ENCODE peak calls at places on chromosomes 4 and X, in ten cellular contexts. Y, M, L, N, C, G, V, X, T and K are unnamed samples.

GRCh38 chr4:125283702-125284279 is 31.0 kb upstream of the FAT4 start:
- DNase-seq in Y (peak; percentile 24), M (no peak), L (no peak), N (peak; percentile 53), C (no peak), G (no peak), V (no peak), X (no peak), T (peak; percentile 70), K (no peak)

GRCh38 chr4:35793766-35794165 is 450.5 kb downstream of the ARAP2 start:
- DNase-seq in Y (no peak), M (no peak), L (no peak), N (no peak), C (no peak), G (no peak), V (no peak), X (no peak), T (no peak), K (no peak)

GRCh38 chr4:162475221-162475620 is 311.4 kb upstream of the FSTL5 start:
- DNase-seq in Y (no peak), M (no peak), L (no peak), N (no peak), C (no peak), G (no peak), V (no peak), X (no peak), T (no peak), K (peak; percentile 92)

GRCh38 chrX:56800801-56801200 is 71.8 kb downstream of the NBDY start:
- DNase-seq in Y (peak; percentile 13), M (no peak), L (no peak), N (no peak), C (no peak), G (no peak), V (no peak), X (no peak), T (peak; percentile 14), K (no peak)

GRCh38 chr4:146155152-146155724 is 20.3 kb upstream of the LSM6 start:
- DNase-seq in Y (no peak), M (no peak), L (no peak), N (no peak), C (no peak), G (no peak), V (no peak), X (no peak), T (no peak), K (no peak)

GRCh38 chrX:13463608-13464007 is 105.8 kb upstream of the EGFL6 start:
- DNase-seq in Y (no peak), M (no peak), L (no peak), N (peak; percentile 97), C (no peak), G (peak; percentile 36), V (no peak), X (no peak), T (peak; percentile 85), K (no peak)

GRCh38 chr4:25857403-25857802 is 5.4 kb downstream of the SEL1L3 start:
- DNase-seq in Y (no peak), M (no peak), L (no peak), N (peak; percentile 18), C (no peak), G (no peak), V (no peak), X (no peak), T (peak; percentile 15), K (no peak)

GRCh38 chr4:55820260-55820659 is 670 bp downstream of the EXOC1L start:
- DNase-seq in Y (no peak), M (no peak), L (no peak), N (no peak), C (no peak), G (no peak), V (no peak), X (no peak), T (no peak), K (no peak)

GRCh38 chrX:48474581-48474980 is 1.4 kb upstream of the FTSJ1 start:
- DNase-seq in Y (no peak), M (no peak), L (no peak), N (no peak), C (no peak), G (no peak), V (no peak), X (no peak), T (no peak), K (no peak)

GRCh38 chrX:14964500-14964899 is 91.3 kb downstream of the MOSPD2 start:
- DNase-seq in Y (no peak), M (no peak), L (no peak), N (peak; percentile 8), C (no peak), G (no peak), V (no peak), X (no peak), T (peak; percentile 5), K (no peak)

GRCh38 chrX:85993539-85994197 is 53.7 kb downstream of the CHM start:
- DNase-seq in Y (no peak), M (no peak), L (no peak), N (peak; percentile 23), C (no peak), G (no peak), V (no peak), X (no peak), T (peak; percentile 3), K (no peak)

GRCh38 chr4:173252024-173252935 is 81.9 kb downstream of the HMGB2 start:
- DNase-seq in Y (peak; percentile 30), M (no peak), L (peak; percentile 17), N (peak; percentile 99), C (peak; percentile 33), G (peak; percentile 59), V (no peak), X (no peak), T (peak; percentile 97), K (peak; percentile 89)

GRCh38 chrX:1281511-1281910 is 12.9 kb downstream of the CSF2RA start:
- DNase-seq in Y (no peak), M (no peak), L (no peak), N (peak; percentile 6), C (no peak), G (no peak), V (no peak), X (no peak), T (no peak), K (no peak)

GRCh38 chr4:184287697-184288255 is 70.1 kb upstream of the ENPP6 start:
- DNase-seq in Y (no peak), M (no peak), L (no peak), N (peak; percentile 60), C (peak; percentile 81), G (no peak), V (no peak), X (no peak), T (peak; percentile 79), K (peak; percentile 63)

GRCh38 chr4:13541176-13541604 is 3.1 kb downstream of the NKX3-2 start:
- DNase-seq in Y (peak; percentile 15), M (no peak), L (no peak), N (no peak), C (no peak), G (no peak), V (no peak), X (no peak), T (no peak), K (no peak)

GRCh38 chr4:70705856-70706461 is 15.8 kb upstream of the RUFY3 start:
- DNase-seq in Y (no peak), M (no peak), L (no peak), N (peak; percentile 24), C (no peak), G (no peak), V (no peak), X (no peak), T (no peak), K (no peak)

GRCh38 chr4:95204873-95205272 is 343.9 kb downstream of the UNC5C start:
- DNase-seq in Y (no peak), M (no peak), L (peak; percentile 48), N (no peak), C (no peak), G (no peak), V (no peak), X (no peak), T (no peak), K (no peak)
- TF ChIP-seq CTCF in Y (no peak), M (no peak), L (no peak), N (peak; percentile 32), C (no peak), G (no peak), V (no peak), X (no peak), T (no peak), K (peak; percentile 36)

DNA sequence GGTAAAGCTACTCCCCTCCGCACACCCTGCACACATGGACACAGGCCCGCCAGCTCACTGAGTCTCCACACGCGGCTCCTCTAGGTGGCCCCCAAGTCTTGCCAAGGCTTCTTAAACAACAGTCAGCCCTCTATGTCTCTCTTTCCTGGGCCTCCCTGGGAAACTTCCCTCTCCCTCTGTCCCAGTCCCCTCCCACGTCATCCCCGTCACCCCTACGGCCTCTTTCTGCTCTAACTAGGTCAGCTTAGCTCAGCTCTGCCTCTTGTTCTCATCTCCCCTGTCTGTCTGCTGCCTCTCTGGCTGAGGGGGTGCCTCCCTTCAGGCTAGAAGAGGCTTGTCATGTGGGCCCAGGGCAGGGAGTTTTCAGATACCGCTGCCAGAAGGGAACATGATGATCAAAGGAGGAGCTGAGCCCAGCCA is 38.8 kb downstream of the SEPTIN6 start:
- DNase-seq in Y (no peak), M (no peak), L (no peak), N (peak; percentile 87), C (no peak), G (peak; percentile 65), V (no peak), X (no peak), T (peak; percentile 83), K (peak; percentile 34)
- TF ChIP-seq CTCF in Y (no peak), M (no peak), L (no peak), N (peak; percentile 27), C (no peak), G (peak; percentile 15), V (no peak), X (no peak), T (peak; percentile 46), K (peak; percentile 16)

DNA sequence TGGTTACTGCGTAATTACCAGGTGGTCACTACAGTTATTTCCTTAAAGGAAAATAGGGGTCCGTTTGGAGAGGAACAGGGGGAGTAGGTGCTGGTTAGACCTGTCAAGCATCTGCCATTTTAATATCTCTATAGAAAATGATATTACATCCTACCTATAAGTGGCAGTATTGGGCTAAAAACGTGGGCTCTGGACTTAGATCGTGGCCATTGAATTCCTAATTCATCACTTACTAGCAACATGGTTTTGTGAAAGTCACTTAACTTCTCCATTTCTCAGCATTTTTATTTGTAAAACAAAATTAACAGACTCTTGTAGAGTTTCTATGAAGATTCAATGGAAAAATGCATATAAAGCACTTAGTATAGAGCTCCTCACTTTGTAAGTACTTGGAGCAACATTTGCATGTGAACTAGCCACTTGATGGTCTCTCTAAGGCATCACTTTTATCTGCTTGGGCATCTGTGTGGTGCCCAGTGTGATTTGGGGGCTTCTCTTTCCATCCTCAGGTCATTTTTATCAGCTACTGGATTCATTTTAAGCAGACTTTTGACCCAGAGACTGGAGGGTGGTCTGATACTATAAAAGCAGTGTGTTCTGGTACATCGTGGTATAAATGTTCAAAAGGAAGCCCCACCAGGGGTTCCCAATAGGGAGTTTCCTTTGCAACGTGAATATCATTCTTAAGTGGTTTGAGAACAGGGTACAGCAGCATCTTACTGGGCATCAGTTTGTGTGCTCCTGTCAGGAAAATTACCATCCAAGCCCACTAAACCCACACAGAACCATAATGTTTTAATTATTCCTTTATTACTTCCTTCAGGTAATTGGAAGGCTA is 42.7 kb upstream of the RASSF6 start:
- DNase-seq in Y (peak; percentile 30), M (no peak), L (no peak), N (peak; percentile 84), C (no peak), G (no peak), V (no peak), X (no peak), T (peak; percentile 81), K (no peak)
- TF ChIP-seq CTCF in Y (peak; percentile 28), M (peak; percentile 39), L (no peak), N (peak; percentile 57), C (peak; percentile 15), G (peak; percentile 39), V (no peak), X (peak; percentile 52), T (peak; percentile 51), K (peak; percentile 53)

GRCh38 chrX:66760648-66761047 is 121.8 kb upstream of the EDA2R start:
- DNase-seq in Y (no peak), M (no peak), L (no peak), N (peak; percentile 1), C (no peak), G (no peak), V (no peak), X (no peak), T (no peak), K (no peak)
- TF ChIP-seq CTCF in Y (no peak), M (no peak), L (no peak), N (peak; percentile 14), C (no peak), G (no peak), V (no peak), X (peak; percentile 42), T (no peak), K (no peak)